ENCODE peak calls at places on chromosome 9, in seven cellular contexts. U is K562, I is HCT116, K is GM12878, Q is SK-N-SH, X is H1, D is NT2/D1. E is an unnamed sample.

GRCh38 chr9:6703898-6704639 is 53.7 kb upstream of the KDM4C start:
- DNase-seq in U (no peak), I (no peak), K (no peak), Q (peak), X (peak), D (peak), E (peak)

GRCh38 chr9:71820516-71820915 is 52.2 kb upstream of the CEMIP2 start:
- DNase-seq in U (no peak), I (no peak), K (no peak), Q (no peak), X (no peak), D (no peak), E (no peak)

GRCh38 chr9:34990908-34991832 is 1.6 kb downstream of the DNAJB5 start:
- DNase-seq in U (no peak), I (no peak), K (no peak), Q (no peak), X (no peak), D (no peak), E (no peak)

GRCh38 chr9:123359106-123359505 is 3.1 kb downstream of the CRB2 start:
- DNase-seq in U (no peak), I (no peak), K (no peak), Q (no peak), X (no peak), D (no peak), E (no peak)

GRCh38 chr9:71004196-71004595 is 117.2 kb downstream of the TRPM3 start:
- DNase-seq in U (no peak), I (no peak), K (no peak), Q (no peak), X (no peak), D (no peak), E (no peak)

GRCh38 chr9:37650873-37651768 is at the start of gene FRMPD1:
- DNase-seq in U (peak), I (no peak), K (no peak), Q (peak), X (peak), D (peak), E (peak)

GRCh38 chr9:135225619-135226228 is 138.3 kb downstream of the OLFM1 start:
- DNase-seq in U (no peak), I (no peak), K (no peak), Q (no peak), X (no peak), D (no peak), E (no peak)

GRCh38 chr9:83665576-83666200 is 42.1 kb downstream of the UBQLN1 start:
- DNase-seq in U (no peak), I (no peak), K (no peak), Q (no peak), X (no peak), D (no peak), E (no peak)

GRCh38 chr9:133904371-133905090 is 87.6 kb downstream of the VAV2 start:
- DNase-seq in U (no peak), I (no peak), K (no peak), Q (no peak), X (no peak), D (no peak), E (no peak)

GRCh38 chr9:21392270-21392669 is 7.1 kb upstream of the IFNA2 start:
- DNase-seq in U (no peak), I (peak), K (no peak), Q (peak), X (no peak), D (no peak), E (peak)

GRCh38 chr9:133643978-133644760 is 8.0 kb downstream of the DBH start:
- DNase-seq in U (no peak), I (no peak), K (no peak), Q (no peak), X (no peak), D (no peak), E (no peak)

GRCh38 chr9:76629205-76629990 is 134.8 kb upstream of the PCA3 start:
- DNase-seq in U (no peak), I (no peak), K (no peak), Q (no peak), X (no peak), D (no peak), E (no peak)

GRCh38 chr9:16726718-16727451 is 143.6 kb downstream of the BNC2 start:
- DNase-seq in U (no peak), I (no peak), K (no peak), Q (peak), X (peak), D (peak), E (no peak)

GRCh38 chr9:71490810-71491209 is 277.5 kb downstream of the CEMIP2 start:
- DNase-seq in U (no peak), I (no peak), K (no peak), Q (no peak), X (no peak), D (no peak), E (peak)

GRCh38 chr9:34633851-34634550 is 3.6 kb downstream of the SIGMAR1 start:
- DNase-seq in U (peak), I (no peak), K (no peak), Q (peak), X (peak), D (peak), E (peak)

GRCh38 chr9:23769307-23769935 is 56.6 kb downstream of the ELAVL2 start:
- DNase-seq in U (no peak), I (no peak), K (no peak), Q (no peak), X (no peak), D (no peak), E (no peak)

GRCh38 chr9:14433841-14434511 is 120.0 kb upstream of the NFIB start:
- DNase-seq in U (no peak), I (peak), K (no peak), Q (no peak), X (no peak), D (no peak), E (peak)

GRCh38 chr9:27183701-27184100 is 74.7 kb downstream of the TEK start:
- DNase-seq in U (no peak), I (no peak), K (no peak), Q (no peak), X (no peak), D (no peak), E (no peak)

GRCh38 chr9:17134843-17135577 is at the start of gene CNTLN:
- DNase-seq in U (no peak), I (peak), K (no peak), Q (peak), X (peak), D (peak), E (peak)

GRCh38 chr9:120965344-120966004 is 38.9 kb upstream of the TRAF1 start:
- DNase-seq in U (no peak), I (no peak), K (no peak), Q (peak), X (no peak), D (peak), E (no peak)

GRCh38 chr9:108049026-108049591 is 559.5 kb upstream of the KLF4 start:
- DNase-seq in U (peak), I (peak), K (no peak), Q (no peak), X (no peak), D (no peak), E (no peak)

GRCh38 chr9:32525506-32525905 is 490 bp downstream of the RIGI start:
- DNase-seq in U (no peak), I (no peak), K (peak), Q (no peak), X (no peak), D (no peak), E (no peak)

GRCh38 chr9:133997584-133997983 is 5.5 kb upstream of the VAV2 start:
- DNase-seq in U (no peak), I (no peak), K (no peak), Q (no peak), X (no peak), D (no peak), E (no peak)

GRCh38 chr9:93308676-93309075 is 124.7 kb downstream of the WNK2 start:
- DNase-seq in U (no peak), I (no peak), K (no peak), Q (no peak), X (no peak), D (no peak), E (no peak)

GRCh38 chr9:5642170-5642569 is 13.3 kb downstream of the RIC1 start:
- DNase-seq in U (no peak), I (no peak), K (no peak), Q (no peak), X (no peak), D (no peak), E (no peak)

GRCh38 chr9:84283895-84284294 is 56.7 kb downstream of the SLC28A3 start:
- DNase-seq in U (no peak), I (no peak), K (no peak), Q (no peak), X (no peak), D (no peak), E (no peak)

GRCh38 chr9:120104771-120105170 is 475.2 kb downstream of the CDK5RAP2 start:
- DNase-seq in U (no peak), I (no peak), K (no peak), Q (no peak), X (no peak), D (no peak), E (no peak)

GRCh38 chr9:134699343-134699740 is 57.7 kb downstream of the COL5A1 start:
- DNase-seq in U (no peak), I (no peak), K (no peak), Q (no peak), X (no peak), D (no peak), E (no peak)

GRCh38 chr9:84375954-84376353 is 35.4 kb upstream of the SLC28A3 start:
- DNase-seq in U (no peak), I (no peak), K (no peak), Q (peak), X (no peak), D (no peak), E (no peak)

GRCh38 chr9:99000480-99001395 is 57.0 kb downstream of the COL15A1 start:
- DNase-seq in U (peak), I (peak), K (peak), Q (peak), X (no peak), D (no peak), E (peak)
- TF ChIP-seq YY1 in U (no peak), I (no peak), K (peak), Q (no peak), X (no peak), D (no peak), E (no peak)

GRCh38 chr9:127424669-127424986 is 446 bp downstream of the ZNF79 start:
- DNase-seq in U (no peak), I (no peak), K (no peak), Q (no peak), X (no peak), D (no peak), E (no peak)
- TF ChIP-seq YY1 in U (no peak), I (no peak), K (no peak), Q (no peak), X (no peak), D (no peak), E (no peak)

DNA sequence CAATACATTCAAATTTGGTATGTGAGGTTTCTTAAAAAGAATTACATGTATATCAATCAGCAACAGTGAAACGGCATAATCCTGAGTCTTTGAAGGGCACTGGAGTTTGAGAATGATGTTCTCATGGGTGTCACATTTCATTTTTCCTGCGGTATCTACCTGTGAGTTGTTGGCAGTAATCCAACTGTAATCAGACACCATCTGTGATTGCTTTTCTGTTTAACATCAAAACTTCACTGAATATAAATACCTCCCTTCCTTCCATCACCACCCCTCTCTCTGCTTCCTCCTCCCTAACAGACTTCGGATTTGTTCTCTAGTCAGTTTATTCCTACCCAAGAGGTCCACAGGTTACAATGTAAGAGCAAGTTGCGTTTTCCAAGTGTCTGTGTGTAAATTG is 275.2 kb upstream of the PCSK5 start:
- DNase-seq in U (no peak), I (no peak), K (no peak), Q (no peak), X (no peak), D (no peak), E (no peak)
- TF ChIP-seq YY1 in U (no peak), I (no peak), K (no peak), Q (no peak), X (no peak), D (no peak), E (no peak)

GRCh38 chr9:106403081-106403480 is 459.9 kb upstream of the ZNF462 start:
- DNase-seq in U (no peak), I (no peak), K (no peak), Q (no peak), X (no peak), D (no peak), E (peak)

GRCh38 chr9:106404137-106404536 is 458.8 kb upstream of the ZNF462 start:
- DNase-seq in U (no peak), I (no peak), K (no peak), Q (no peak), X (no peak), D (no peak), E (no peak)

GRCh38 chr9:106400950-106401349 is 462.0 kb upstream of the ZNF462 start:
- DNase-seq in U (no peak), I (no peak), K (no peak), Q (no peak), X (no peak), D (no peak), E (peak)

GRCh38 chr9:106400170-106400569 is 462.8 kb upstream of the ZNF462 start:
- DNase-seq in U (no peak), I (no peak), K (no peak), Q (no peak), X (no peak), D (no peak), E (no peak)

GRCh38 chr9:106405871-106406435 is 457.0 kb upstream of the ZNF462 start:
- DNase-seq in U (no peak), I (no peak), K (no peak), Q (no peak), X (no peak), D (no peak), E (no peak)
- TF ChIP-seq YY1 in U (no peak), I (no peak), K (no peak), Q (no peak), X (no peak), D (no peak), E (no peak)

GRCh38 chr9:18810581-18810980 is 222.4 kb downstream of the SAXO1 start:
- DNase-seq in U (no peak), I (no peak), K (no peak), Q (no peak), X (no peak), D (no peak), E (no peak)
- TF ChIP-seq YY1 in U (no peak), I (no peak), K (no peak), Q (no peak), X (no peak), D (no peak), E (no peak)

DNA sequence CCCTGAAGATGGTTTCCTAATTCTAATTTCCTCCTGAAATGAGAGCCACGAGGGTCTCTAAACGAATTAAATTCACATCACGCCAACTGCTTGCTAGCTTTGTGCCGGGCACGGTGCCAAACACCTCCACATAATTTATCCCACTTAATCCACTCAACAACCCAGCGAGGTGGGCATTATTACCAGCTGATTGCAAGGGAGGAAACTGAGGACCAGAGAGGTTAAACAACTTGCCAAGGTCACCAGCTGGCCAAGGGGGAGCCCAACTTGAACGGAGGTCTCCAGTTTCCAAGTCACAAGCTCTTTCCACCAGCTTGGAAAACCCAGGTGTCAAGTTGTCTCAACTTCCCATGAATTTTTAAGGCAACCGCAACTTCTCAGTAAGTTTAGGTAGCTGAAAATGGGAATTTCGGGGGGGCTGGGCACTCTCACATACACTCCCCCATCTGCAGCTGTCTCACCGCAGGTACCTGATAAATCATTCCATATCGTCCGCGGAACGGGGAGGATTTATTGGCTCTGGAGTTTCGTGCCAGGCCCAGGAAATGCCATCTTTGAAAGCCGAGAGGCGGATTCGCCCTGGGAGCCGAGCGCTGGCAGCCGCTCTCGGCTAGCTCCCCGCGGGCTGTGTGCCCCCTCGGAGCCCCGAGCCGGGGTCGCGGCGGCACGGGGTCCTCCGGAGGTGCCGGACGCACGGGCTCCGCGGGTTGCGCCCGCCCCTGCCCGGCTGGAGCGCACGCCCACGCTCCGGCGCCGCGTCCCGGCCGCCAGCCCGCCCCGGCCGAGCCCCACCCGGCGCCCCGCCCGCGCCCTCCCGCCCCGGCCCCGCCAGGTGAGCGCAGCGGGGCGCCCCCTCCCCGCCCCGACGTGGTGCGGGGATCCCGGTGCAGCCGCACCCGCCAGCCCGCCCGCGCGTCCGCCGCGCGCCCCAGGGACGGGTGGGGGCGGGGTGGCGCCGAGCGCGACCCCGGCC is 628 bp downstream of the PTPN3 start:
- DNase-seq in U (no peak), I (no peak), K (no peak), Q (peak), X (no peak), D (no peak), E (no peak)
- TF ChIP-seq YY1 in U (no peak), I (no peak), K (no peak), Q (no peak), X (no peak), D (no peak), E (no peak)

GRCh38 chr9:89787595-89787994 is 182.8 kb downstream of the GADD45G start:
- DNase-seq in U (no peak), I (no peak), K (no peak), Q (no peak), X (no peak), D (no peak), E (no peak)
- TF ChIP-seq YY1 in U (no peak), I (no peak), K (no peak), Q (no peak), X (no peak), D (no peak), E (no peak)

GRCh38 chr9:114446036-114446435 is 58.3 kb upstream of the AKNA start:
- DNase-seq in U (no peak), I (no peak), K (no peak), Q (no peak), X (no peak), D (no peak), E (no peak)
- TF ChIP-seq YY1 in U (no peak), I (no peak), K (no peak), Q (no peak), X (no peak), D (no peak), E (no peak)

GRCh38 chr9:3526903-3527652 is 1.3 kb upstream of the RFX3 start:
- DNase-seq in U (no peak), I (peak), K (no peak), Q (peak), X (peak), D (no peak), E (peak)
- TF ChIP-seq YY1 in U (no peak), I (no peak), K (no peak), Q (no peak), X (no peak), D (no peak), E (no peak)

E was measured in HepG2.